ENCODE peak calls at places on chromosomes 13 and 19, in six cellular contexts. One of them, this sample, is unnamed.

GRCh38 chr19:8302734-8303133 is 5.4 kb downstream of the CD320 start:
- DNase-seq in BE2C: no peak
- DNase-seq in mesendoderm: no peak
- DNase-seq in effector memory CD4-positive, alpha-beta T cell: no peak
- DNase-seq in OCI-LY7: no peak
- DNase-seq in tibial nerve: peak; percentile 9
- DNase-seq in this sample: no peak

GRCh38 chr19:3243851-3244700 is 19.6 kb downstream of the CELF5 start:
- DNase-seq in mesendoderm: peak; percentile 68
- DNase-seq in effector memory CD4-positive, alpha-beta T cell: no peak
- DNase-seq in OCI-LY7: peak; percentile 37
- DNase-seq in BE2C: no peak
- DNase-seq in tibial nerve: no peak
- DNase-seq in this sample: peak; percentile 37

GRCh38 chr13:87536499-87536898 is 134.7 kb upstream of the SLITRK5 start:
- DNase-seq in BE2C: no peak
- DNase-seq in OCI-LY7: no peak
- DNase-seq in tibial nerve: no peak
- DNase-seq in effector memory CD4-positive, alpha-beta T cell: no peak
- DNase-seq in mesendoderm: no peak
- DNase-seq in this sample: no peak

GRCh38 chr13:38602261-38602660 is 84.6 kb upstream of the FREM2 start:
- DNase-seq in BE2C: no peak
- DNase-seq in OCI-LY7: no peak
- DNase-seq in mesendoderm: peak; percentile 23
- DNase-seq in effector memory CD4-positive, alpha-beta T cell: no peak
- DNase-seq in tibial nerve: no peak
- DNase-seq in this sample: no peak

GRCh38 chr13:101624981-101625380 is 172.5 kb downstream of the ITGBL1 start:
- DNase-seq in mesendoderm: no peak
- DNase-seq in BE2C: no peak
- DNase-seq in effector memory CD4-positive, alpha-beta T cell: no peak
- DNase-seq in tibial nerve: no peak
- DNase-seq in OCI-LY7: no peak
- DNase-seq in this sample: no peak

GRCh38 chr13:43368003-43368402 is 344.6 kb downstream of the DNAJC15 start:
- DNase-seq in mesendoderm: no peak
- DNase-seq in effector memory CD4-positive, alpha-beta T cell: no peak
- DNase-seq in tibial nerve: no peak
- DNase-seq in BE2C: no peak
- DNase-seq in OCI-LY7: no peak
- DNase-seq in this sample: peak; percentile 4

GRCh38 chr13:42239644-42240043 is 32.3 kb upstream of the AKAP11 start:
- DNase-seq in effector memory CD4-positive, alpha-beta T cell: no peak
- DNase-seq in OCI-LY7: no peak
- DNase-seq in BE2C: no peak
- DNase-seq in mesendoderm: peak; percentile 5
- DNase-seq in tibial nerve: no peak
- DNase-seq in this sample: no peak

GRCh38 chr19:35066121-35066520 is 24.6 kb downstream of the HPN start:
- DNase-seq in BE2C: no peak
- DNase-seq in effector memory CD4-positive, alpha-beta T cell: no peak
- DNase-seq in OCI-LY7: no peak
- DNase-seq in mesendoderm: no peak
- DNase-seq in tibial nerve: no peak
- DNase-seq in this sample: no peak

GRCh38 chr19:9353011-9353410 is 9.8 kb upstream of the ZNF177 start:
- DNase-seq in BE2C: no peak
- DNase-seq in tibial nerve: no peak
- DNase-seq in effector memory CD4-positive, alpha-beta T cell: no peak
- DNase-seq in OCI-LY7: no peak
- DNase-seq in mesendoderm: no peak
- DNase-seq in this sample: no peak

GRCh38 chr13:92103673-92104296 is 705.4 kb downstream of the GPC5 start:
- DNase-seq in mesendoderm: peak; percentile 69
- DNase-seq in OCI-LY7: no peak
- DNase-seq in tibial nerve: no peak
- DNase-seq in effector memory CD4-positive, alpha-beta T cell: no peak
- DNase-seq in BE2C: no peak
- DNase-seq in this sample: no peak

GRCh38 chr19:29625316-29625715 is 19.2 kb downstream of the POP4 start:
- DNase-seq in effector memory CD4-positive, alpha-beta T cell: no peak
- DNase-seq in tibial nerve: no peak
- DNase-seq in BE2C: no peak
- DNase-seq in mesendoderm: no peak
- DNase-seq in OCI-LY7: no peak
- DNase-seq in this sample: no peak

DNA sequence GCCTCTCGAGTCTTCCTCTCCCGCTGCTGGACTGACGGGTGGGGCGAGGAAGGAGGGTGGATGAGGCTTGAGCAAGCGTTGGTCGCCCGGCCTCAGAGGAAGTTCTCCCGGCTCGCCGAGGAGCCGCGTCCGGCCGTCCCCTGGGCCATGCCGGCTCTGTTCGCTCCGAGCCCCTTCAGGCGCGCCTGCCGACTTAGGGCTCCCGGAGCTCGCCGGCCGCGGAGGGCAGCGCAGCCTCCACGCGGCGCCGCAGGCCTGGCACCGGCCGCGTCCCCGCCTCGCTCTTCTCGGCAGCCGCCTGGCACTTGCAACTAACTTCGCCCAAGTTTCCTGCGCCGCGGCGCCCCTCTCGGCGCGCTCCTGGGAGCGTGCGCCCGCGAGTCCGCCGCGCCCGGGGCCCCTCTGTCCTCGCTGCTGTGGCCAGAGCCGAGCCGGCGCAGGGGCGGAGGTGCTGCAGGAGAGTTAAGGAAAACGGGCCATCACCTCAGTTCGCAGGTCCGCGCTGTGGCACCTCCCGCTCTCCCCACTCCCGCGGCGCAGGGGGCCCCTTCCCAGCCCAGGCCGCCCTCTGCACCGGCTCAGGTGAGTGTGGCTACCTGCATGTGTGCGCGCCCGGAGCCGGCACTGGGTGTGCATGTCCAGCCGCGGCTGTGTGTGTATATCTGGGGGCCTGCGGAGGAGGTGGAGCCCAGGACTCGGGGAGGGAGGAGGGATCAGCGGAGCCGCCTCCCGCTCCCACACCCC is 639 bp upstream of the SOX21 start:
- DNase-seq in mesendoderm: peak; percentile 46
- DNase-seq in BE2C: peak; percentile 50
- DNase-seq in OCI-LY7: no peak
- DNase-seq in effector memory CD4-positive, alpha-beta T cell: no peak
- DNase-seq in tibial nerve: no peak
- DNase-seq in this sample: peak; percentile 17
- H3K4me3 ChIP-seq in mesendoderm: no peak overlapping the region
- H3K4me3 ChIP-seq in BE2C: no peak overlapping the region
- H3K4me3 ChIP-seq in OCI-LY7: no peak overlapping the region
- H3K4me3 ChIP-seq in effector memory CD4-positive, alpha-beta T cell: no peak overlapping the region
- H3K4me3 ChIP-seq in tibial nerve: peak overlapping the region; percentile 23
- H3K4me3 ChIP-seq in this sample: no peak overlapping the region

GRCh38 chr13:80134360-80134759 is 206.6 kb downstream of the SPRY2 start:
- DNase-seq in effector memory CD4-positive, alpha-beta T cell: no peak
- DNase-seq in tibial nerve: no peak
- DNase-seq in OCI-LY7: no peak
- DNase-seq in mesendoderm: peak; percentile 65
- DNase-seq in BE2C: no peak
- DNase-seq in this sample: no peak

GRCh38 chr13:80131204-80131603 is 209.7 kb downstream of the SPRY2 start:
- DNase-seq in BE2C: peak; percentile 66
- DNase-seq in effector memory CD4-positive, alpha-beta T cell: no peak
- DNase-seq in OCI-LY7: no peak
- DNase-seq in mesendoderm: peak; percentile 46
- DNase-seq in tibial nerve: peak; percentile 44
- DNase-seq in this sample: no peak

GRCh38 chr13:80137994-80138393 is 202.9 kb downstream of the SPRY2 start:
- DNase-seq in OCI-LY7: no peak
- DNase-seq in BE2C: no peak
- DNase-seq in tibial nerve: no peak
- DNase-seq in mesendoderm: no peak
- DNase-seq in effector memory CD4-positive, alpha-beta T cell: no peak
- DNase-seq in this sample: no peak

GRCh38 chr13:80133631-80134083 is 207.3 kb downstream of the SPRY2 start:
- DNase-seq in BE2C: no peak
- DNase-seq in OCI-LY7: no peak
- DNase-seq in tibial nerve: no peak
- DNase-seq in effector memory CD4-positive, alpha-beta T cell: no peak
- DNase-seq in mesendoderm: peak; percentile 13
- DNase-seq in this sample: no peak

DNA sequence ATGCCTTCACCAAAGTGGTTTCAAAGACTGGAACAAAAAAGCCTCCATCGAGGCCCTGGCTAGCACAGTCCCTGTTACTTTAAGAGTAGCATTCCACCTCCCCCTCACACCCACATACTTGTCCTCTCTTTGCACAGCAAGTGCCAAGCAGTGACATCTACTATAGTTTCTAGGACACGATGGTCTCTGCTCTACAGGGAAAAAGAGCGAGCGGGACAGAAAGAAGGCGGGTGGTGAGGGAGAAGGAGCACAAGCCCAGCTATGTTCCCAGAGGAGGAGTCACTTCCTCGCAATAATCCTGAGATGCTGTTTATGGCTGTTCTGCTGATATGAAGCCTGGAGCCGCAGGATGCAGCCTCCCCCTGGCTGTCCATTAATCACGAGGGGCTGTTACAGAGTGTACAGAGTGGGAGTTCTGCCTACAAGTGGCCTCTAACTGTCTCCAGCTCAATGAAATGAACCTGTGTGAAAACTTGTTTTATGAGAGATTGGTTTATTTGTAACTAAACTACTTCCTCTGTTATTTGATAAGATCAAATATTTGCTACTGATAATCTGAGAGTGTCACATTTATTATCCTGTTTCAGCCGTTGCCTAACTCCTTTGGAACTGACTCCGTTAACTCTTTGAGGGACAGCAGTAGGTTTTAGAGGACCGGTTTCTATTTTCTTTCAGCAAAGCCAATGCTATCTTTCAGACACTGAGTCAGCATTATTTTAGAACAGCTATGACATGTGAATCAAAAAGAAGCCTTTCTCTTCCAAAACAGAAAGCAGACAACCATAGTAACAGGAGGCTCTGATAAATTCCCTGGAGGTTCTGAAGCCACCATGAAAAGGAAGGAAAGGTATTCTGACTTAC is 208.0 kb downstream of the SPRY2 start:
- DNase-seq in OCI-LY7: no peak
- DNase-seq in mesendoderm: peak; percentile 65
- DNase-seq in BE2C: peak; percentile 46
- DNase-seq in effector memory CD4-positive, alpha-beta T cell: no peak
- DNase-seq in tibial nerve: peak; percentile 13
- DNase-seq in this sample: no peak
- H3K4me3 ChIP-seq in OCI-LY7: no peak overlapping the region
- H3K4me3 ChIP-seq in mesendoderm: no peak overlapping the region
- H3K4me3 ChIP-seq in BE2C: no peak overlapping the region
- H3K4me3 ChIP-seq in effector memory CD4-positive, alpha-beta T cell: no peak overlapping the region
- H3K4me3 ChIP-seq in tibial nerve: peak overlapping the region; percentile 2
- H3K4me3 ChIP-seq in this sample: no peak overlapping the region

GRCh38 chr19:19071897-19072296 is 8.1 kb downstream of the SLC25A42 start:
- DNase-seq in tibial nerve: no peak
- DNase-seq in effector memory CD4-positive, alpha-beta T cell: no peak
- DNase-seq in BE2C: no peak
- DNase-seq in mesendoderm: no peak
- DNase-seq in OCI-LY7: no peak
- DNase-seq in this sample: no peak

GRCh38 chr19:19064098-19064722 is 416 bp downstream of the SLC25A42 start:
- DNase-seq in effector memory CD4-positive, alpha-beta T cell: no peak
- DNase-seq in mesendoderm: no peak
- DNase-seq in BE2C: no peak
- DNase-seq in tibial nerve: no peak
- DNase-seq in OCI-LY7: peak; percentile 78
- DNase-seq in this sample: no peak

GRCh38 chr19:19067276-19068072 is 3.7 kb downstream of the SLC25A42 start:
- DNase-seq in OCI-LY7: no peak
- DNase-seq in tibial nerve: no peak
- DNase-seq in effector memory CD4-positive, alpha-beta T cell: no peak
- DNase-seq in BE2C: no peak
- DNase-seq in mesendoderm: no peak
- DNase-seq in this sample: no peak

GRCh38 chr19:19064811-19065745 is 1.3 kb downstream of the SLC25A42 start:
- DNase-seq in mesendoderm: no peak
- DNase-seq in tibial nerve: no peak
- DNase-seq in BE2C: no peak
- DNase-seq in effector memory CD4-positive, alpha-beta T cell: no peak
- DNase-seq in OCI-LY7: peak; percentile 50
- DNase-seq in this sample: no peak

DNA sequence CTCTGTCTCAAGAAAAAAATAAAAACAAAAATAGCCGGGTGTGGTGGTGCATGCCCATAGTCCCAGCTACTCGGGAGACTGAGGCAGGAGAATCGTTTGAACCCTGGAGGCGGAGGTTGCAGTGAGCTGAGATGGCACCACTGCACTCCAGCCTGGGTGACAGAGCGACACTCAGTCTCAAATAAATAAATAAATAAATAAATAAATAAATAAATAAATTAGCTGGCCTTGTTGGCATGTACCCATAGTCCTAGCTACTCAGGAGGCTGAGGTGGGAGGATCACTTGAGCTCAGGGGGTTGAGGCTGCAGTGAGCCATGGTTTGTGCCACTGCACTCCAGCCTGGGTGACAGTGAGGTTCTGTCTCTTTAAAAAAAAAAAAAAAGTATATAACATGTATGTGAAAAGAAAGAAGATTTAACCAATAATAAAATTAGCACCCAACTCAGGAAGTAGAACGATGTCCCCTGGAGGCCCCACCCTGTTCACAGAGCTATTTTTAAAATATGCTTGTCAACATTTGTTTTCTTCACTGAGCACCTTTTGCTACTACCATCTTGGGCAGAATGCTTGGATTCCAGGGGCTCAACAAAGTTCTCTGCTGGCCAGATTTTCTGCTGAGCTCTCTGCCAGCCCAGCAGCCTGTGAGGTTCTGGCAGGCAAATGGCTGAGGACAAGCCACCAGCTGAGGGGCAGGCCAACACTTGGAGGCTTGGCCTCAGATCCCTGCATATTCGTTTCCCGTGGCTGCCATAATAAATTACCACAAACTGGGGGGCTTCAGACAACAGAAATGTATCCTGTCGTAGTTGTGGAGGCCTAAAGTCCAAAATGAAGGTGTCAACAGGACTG is 5.1 kb downstream of the SLC25A42 start:
- DNase-seq in OCI-LY7: peak; percentile 15
- DNase-seq in mesendoderm: no peak
- DNase-seq in effector memory CD4-positive, alpha-beta T cell: no peak
- DNase-seq in tibial nerve: no peak
- DNase-seq in BE2C: no peak
- DNase-seq in this sample: peak; percentile 55
- H3K4me3 ChIP-seq in OCI-LY7: no peak overlapping the region
- H3K4me3 ChIP-seq in mesendoderm: no peak overlapping the region
- H3K4me3 ChIP-seq in effector memory CD4-positive, alpha-beta T cell: no peak overlapping the region
- H3K4me3 ChIP-seq in tibial nerve: no peak overlapping the region
- H3K4me3 ChIP-seq in BE2C: no peak overlapping the region
- H3K4me3 ChIP-seq in this sample: peak overlapping the region; percentile 61

GRCh38 chr13:51499841-51500240 is 47.0 kb upstream of the INTS6 start:
- DNase-seq in BE2C: no peak
- DNase-seq in tibial nerve: no peak
- DNase-seq in OCI-LY7: no peak
- DNase-seq in effector memory CD4-positive, alpha-beta T cell: no peak
- DNase-seq in mesendoderm: no peak
- DNase-seq in this sample: no peak

GRCh38 chr13:51488212-51488611 is 35.4 kb upstream of the INTS6 start:
- DNase-seq in mesendoderm: no peak
- DNase-seq in effector memory CD4-positive, alpha-beta T cell: no peak
- DNase-seq in tibial nerve: no peak
- DNase-seq in OCI-LY7: no peak
- DNase-seq in BE2C: no peak
- DNase-seq in this sample: no peak

GRCh38 chr13:51495300-51495699 is 42.5 kb upstream of the INTS6 start:
- DNase-seq in tibial nerve: no peak
- DNase-seq in mesendoderm: no peak
- DNase-seq in BE2C: no peak
- DNase-seq in effector memory CD4-positive, alpha-beta T cell: no peak
- DNase-seq in OCI-LY7: no peak
- DNase-seq in this sample: no peak

GRCh38 chr13:51494151-51494550 is 41.3 kb upstream of the INTS6 start:
- DNase-seq in BE2C: no peak
- DNase-seq in OCI-LY7: no peak
- DNase-seq in effector memory CD4-positive, alpha-beta T cell: no peak
- DNase-seq in tibial nerve: no peak
- DNase-seq in mesendoderm: no peak
- DNase-seq in this sample: no peak
- H3K4me3 ChIP-seq in BE2C: no peak overlapping the region
- H3K4me3 ChIP-seq in OCI-LY7: no peak overlapping the region
- H3K4me3 ChIP-seq in effector memory CD4-positive, alpha-beta T cell: no peak overlapping the region
- H3K4me3 ChIP-seq in tibial nerve: no peak overlapping the region
- H3K4me3 ChIP-seq in mesendoderm: no peak overlapping the region
- H3K4me3 ChIP-seq in this sample: no peak overlapping the region